ENCODE peak calls at places on chromosomes 12 and 14, in four cellular contexts. C, D, T and X are unnamed samples.

GRCh38 chr12:120536064-120536791 is 2.1 kb downstream of the RNF10 start:
- DNase-seq in C (no peak), D (no peak), T (no peak), X (no peak)

GRCh38 chr12:59600174-59600573 is 4.3 kb downstream of the SLC16A7 start:
- DNase-seq in C (peak; percentile 59), D (no peak), T (no peak), X (no peak)

GRCh38 chr14:55329999-55330710 is 58.9 kb downstream of the FBXO34 start:
- DNase-seq in C (peak; percentile 48), D (no peak), T (no peak), X (no peak)

GRCh38 chr14:67491741-67492504 is 3.4 kb upstream of the TMEM229B start:
- DNase-seq in C (no peak), D (no peak), T (peak; percentile 55), X (no peak)

GRCh38 chr12:6823161-6824084 is 1.8 kb downstream of the GPR162 start:
- DNase-seq in C (no peak), D (no peak), T (peak; percentile 52), X (no peak)

GRCh38 chr14:105087963-105088811 is 23.0 kb upstream of the GPR132 start:
- DNase-seq in C (peak; percentile 68), D (peak; percentile 85), T (peak; percentile 96), X (peak; percentile 89)

GRCh38 chr12:93862424-93862823 is 185.2 kb downstream of the CRADD start:
- DNase-seq in C (peak; percentile 40), D (no peak), T (no peak), X (no peak)

GRCh38 chr14:94313991-94314655 is 9.0 kb downstream of the SERPINA6 start:
- DNase-seq in C (peak; percentile 43), D (no peak), T (no peak), X (no peak)

GRCh38 chr12:5000204-5000603 is 43.5 kb upstream of the KCNA5 start:
- DNase-seq in C (no peak), D (no peak), T (no peak), X (no peak)

GRCh38 chr12:3747976-3748619 is 4.8 kb downstream of the CRACR2A start:
- DNase-seq in C (no peak), D (peak; percentile 3), T (no peak), X (no peak)

GRCh38 chr12:75944097-75944904 is 87.3 kb downstream of the PHLDA1 start:
- DNase-seq in C (peak; percentile 94), D (peak; percentile 97), T (no peak), X (no peak)

GRCh38 chr12:25135531-25136154 is 59.3 kb downstream of the DNAI7 start:
- DNase-seq in C (no peak), D (peak; percentile 51), T (no peak), X (no peak)

GRCh38 chr12:100077367-100077766 is 65.3 kb downstream of the BLTP3B start:
- DNase-seq in C (peak; percentile 39), D (no peak), T (no peak), X (no peak)
- TF ChIP-seq CTCF in C (peak; percentile 28), D (peak; percentile 36), T (no peak), X (peak; percentile 57)

DNA sequence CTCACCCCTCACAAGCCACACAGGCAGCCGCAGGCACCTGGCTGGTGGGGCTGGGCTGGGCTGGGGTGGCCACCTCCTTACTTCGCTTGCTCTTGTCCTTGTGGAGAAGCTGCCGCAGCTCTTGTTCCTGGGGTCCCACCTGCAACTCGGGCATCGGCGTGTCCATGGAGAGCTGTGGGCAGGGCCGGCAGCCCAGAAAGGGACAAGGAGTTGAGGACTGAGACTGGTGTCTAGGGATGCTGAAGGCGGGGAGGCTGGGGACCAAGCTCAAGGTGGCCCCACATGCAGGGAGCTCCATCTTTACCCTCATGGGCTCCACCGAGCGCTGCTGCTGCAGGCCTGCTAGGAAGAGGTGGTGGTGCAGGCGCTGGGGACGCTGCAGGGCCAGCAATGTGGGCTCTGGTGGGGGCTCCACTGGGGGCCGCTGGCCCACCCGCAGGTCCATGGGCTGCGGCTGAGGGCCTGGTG is 21.2 kb downstream of the HDAC7 start:
- DNase-seq in C (no peak), D (no peak), T (peak; percentile 74), X (no peak)
- TF ChIP-seq CTCF in C (no peak), D (no peak), T (no peak), X (no peak)

DNA sequence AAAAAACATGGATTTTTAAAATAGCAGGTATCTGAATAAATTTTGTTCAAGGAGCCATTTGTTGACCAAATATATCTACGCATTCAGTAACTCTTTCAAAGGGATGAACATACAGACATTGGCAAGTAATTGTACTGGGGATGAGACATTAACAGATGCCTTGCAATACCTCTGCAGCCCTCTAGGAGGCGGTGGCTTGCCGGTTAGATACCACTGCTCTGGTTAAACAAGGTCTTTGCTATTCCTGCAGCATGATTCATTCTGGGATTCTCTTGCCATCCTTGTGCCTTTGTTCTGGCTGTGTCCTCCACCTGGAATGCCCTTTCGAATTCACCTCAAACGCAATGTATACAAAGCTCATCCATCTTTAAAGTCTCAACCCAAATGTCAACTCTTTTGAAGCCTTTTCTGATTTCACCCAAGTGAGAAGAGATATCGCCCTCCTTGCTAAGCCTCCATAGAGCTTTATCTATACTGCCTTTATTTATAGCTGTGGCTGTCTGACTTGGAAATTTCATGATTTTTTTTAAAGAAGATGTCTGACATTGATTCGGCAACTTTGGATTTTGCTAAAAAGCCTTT is 131.0 kb upstream of the SRRM4 start:
- DNase-seq in C (peak; percentile 5), D (no peak), T (no peak), X (no peak)
- TF ChIP-seq CTCF in C (peak; percentile 46), D (peak; percentile 77), T (peak; percentile 35), X (peak; percentile 64)

GRCh38 chr12:53193040-53193439 is 12.3 kb upstream of the CSAD start:
- DNase-seq in C (no peak), D (no peak), T (no peak), X (no peak)

GRCh38 chr12:53191885-53192530 is 11.3 kb upstream of the CSAD start:
- DNase-seq in C (no peak), D (no peak), T (no peak), X (no peak)

GRCh38 chr12:53191096-53191884 is 10.6 kb upstream of the CSAD start:
- DNase-seq in C (no peak), D (no peak), T (no peak), X (no peak)

GRCh38 chr12:53192531-53193021 is 11.9 kb upstream of the CSAD start:
- DNase-seq in C (no peak), D (no peak), T (no peak), X (no peak)

GRCh38 chr12:53190108-53190729 is 9.5 kb upstream of the CSAD start:
- DNase-seq in C (peak; percentile 77), D (no peak), T (no peak), X (no peak)
- TF ChIP-seq CTCF in C (peak; percentile 96), D (peak; percentile 64), T (peak; percentile 61), X (peak; percentile 82)

DNA sequence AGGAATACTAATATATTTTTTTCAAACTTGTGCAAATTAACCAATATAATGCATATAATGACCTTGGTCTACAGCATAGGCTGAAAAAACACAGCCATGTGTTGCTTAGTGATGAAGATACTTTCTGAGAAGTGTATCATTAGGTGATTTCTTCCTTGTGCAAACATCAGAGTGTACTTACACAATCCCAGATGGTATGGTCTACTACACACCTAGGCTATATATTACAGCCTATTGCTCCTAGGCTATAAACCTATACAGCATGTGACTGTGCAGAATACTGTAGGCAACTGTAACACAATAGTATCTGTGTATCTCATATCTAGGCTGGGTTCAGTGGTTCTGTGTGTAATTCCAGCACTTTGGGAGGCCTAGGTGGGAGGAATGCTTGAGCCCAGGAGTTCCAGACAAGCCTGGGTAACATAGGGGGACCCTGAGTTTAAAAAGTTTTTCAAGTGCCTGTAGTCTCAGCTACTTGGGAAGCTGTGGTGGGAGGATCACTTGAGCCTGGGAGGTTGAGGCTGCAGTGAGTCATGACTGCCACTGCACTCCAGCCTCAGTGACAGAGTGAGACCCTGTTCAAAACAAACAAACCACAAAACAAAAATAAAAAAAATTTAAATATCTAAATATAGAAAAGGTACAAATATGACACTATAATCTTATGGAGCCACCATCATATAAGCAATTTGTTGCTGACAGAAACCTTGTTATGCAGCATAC is 66.7 kb downstream of the GRIP1 start:
- DNase-seq in C (no peak), D (no peak), T (no peak), X (no peak)
- TF ChIP-seq CTCF in C (no peak), D (no peak), T (no peak), X (no peak)

GRCh38 chr12:60689137-60689536 is 1093.3 kb downstream of the SLC16A7 start:
- DNase-seq in C (no peak), D (no peak), T (no peak), X (no peak)
- TF ChIP-seq CTCF in C (no peak), D (no peak), T (no peak), X (no peak)